ENCODE peak calls at places on chromosomes 4 and X, in ten cellular contexts. B is tibial nerve, K is pancreas, J is breast epithelium, V is IMR-90, T is colonic mucosa, I is left lung, N is upper lobe of right lung, E is esophagus muscularis mucosa, H is SK-N-SH. F is an unnamed sample.

GRCh38 chrX:85244411-85245210 is 820 bp downstream of the ZNF711 start:
- DNase-seq in B (no peak), K (peak; percentile 15), J (no peak), V (peak; percentile 7), T (peak; percentile 24), I (no peak), N (peak; percentile 46), E (no peak), H (peak; percentile 60), F (peak; percentile 54)

GRCh38 chr4:110978761-110979160 is 355.9 kb upstream of the PITX2 start:
- DNase-seq in B (no peak), K (no peak), J (no peak), V (no peak), T (no peak), I (no peak), N (no peak), E (no peak), H (no peak), F (no peak)

GRCh38 chr4:105988671-105989070 is 93.4 kb downstream of the NPNT start:
- DNase-seq in B (no peak), K (no peak), J (no peak), V (no peak), T (no peak), I (no peak), N (no peak), E (no peak), H (no peak), F (no peak)

GRCh38 chrX:32987139-32987538 is 224.2 kb downstream of the DMD start:
- DNase-seq in B (no peak), K (no peak), J (no peak), V (no peak), T (no peak), I (no peak), N (no peak), E (no peak), H (no peak), F (no peak)

GRCh38 chr4:125382995-125383394 is 68.2 kb downstream of the FAT4 start:
- DNase-seq in B (no peak), K (no peak), J (no peak), V (no peak), T (no peak), I (no peak), N (no peak), E (no peak), H (no peak), F (no peak)

GRCh38 chr4:48041535-48042137 is 25.1 kb downstream of the NIPAL1 start:
- DNase-seq in B (no peak), K (no peak), J (no peak), V (no peak), T (no peak), I (no peak), N (no peak), E (no peak), H (no peak), F (no peak)

GRCh38 chrX:30039768-30040167 is 175.6 kb upstream of the MAGEB2 start:
- DNase-seq in B (no peak), K (no peak), J (no peak), V (peak; percentile 54), T (no peak), I (no peak), N (no peak), E (no peak), H (no peak), F (no peak)

GRCh38 chr4:80006935-80007744 is 65.9 kb downstream of the ANTXR2 start:
- DNase-seq in B (no peak), K (no peak), J (no peak), V (peak; percentile 73), T (no peak), I (no peak), N (no peak), E (no peak), H (peak; percentile 9), F (peak; percentile 78)

GRCh38 chr4:31518796-31519250 is 798.7 kb downstream of the PCDH7 start:
- DNase-seq in B (no peak), K (no peak), J (no peak), V (peak; percentile 32), T (no peak), I (no peak), N (no peak), E (no peak), H (no peak), F (peak; percentile 70)

GRCh38 chr4:3059090-3059428 is 15.3 kb downstream of the HTT-AS start:
- DNase-seq in B (no peak), K (no peak), J (no peak), V (no peak), T (no peak), I (no peak), N (no peak), E (no peak), H (no peak), F (no peak)

GRCh38 chr4:7073526-7074390 is 5.9 kb upstream of the GRPEL1 start:
- DNase-seq in B (peak; percentile 35), K (no peak), J (no peak), V (peak; percentile 42), T (peak; percentile 47), I (no peak), N (no peak), E (no peak), H (peak; percentile 87), F (peak; percentile 78)

GRCh38 chr4:8818063-8818881 is 53.4 kb downstream of the HMX1 start:
- DNase-seq in B (no peak), K (peak; percentile 20), J (peak; percentile 17), V (no peak), T (peak; percentile 15), I (peak; percentile 20), N (peak; percentile 52), E (peak; percentile 75), H (peak; percentile 56), F (no peak)

GRCh38 chrX:71543316-71543715 is 10.4 kb downstream of the OGT start:
- DNase-seq in B (no peak), K (no peak), J (no peak), V (peak; percentile 83), T (no peak), I (no peak), N (no peak), E (no peak), H (no peak), F (peak; percentile 70)

GRCh38 chr4:54661156-54661555 is 3.4 kb downstream of the KIT start:
- DNase-seq in B (no peak), K (no peak), J (no peak), V (peak; percentile 39), T (no peak), I (no peak), N (no peak), E (no peak), H (no peak), F (peak; percentile 10)

GRCh38 chr4:1293981-1294380 is 4.3 kb downstream of the MAEA start:
- DNase-seq in B (no peak), K (peak; percentile 62), J (no peak), V (no peak), T (no peak), I (no peak), N (no peak), E (no peak), H (no peak), F (no peak)

DNA sequence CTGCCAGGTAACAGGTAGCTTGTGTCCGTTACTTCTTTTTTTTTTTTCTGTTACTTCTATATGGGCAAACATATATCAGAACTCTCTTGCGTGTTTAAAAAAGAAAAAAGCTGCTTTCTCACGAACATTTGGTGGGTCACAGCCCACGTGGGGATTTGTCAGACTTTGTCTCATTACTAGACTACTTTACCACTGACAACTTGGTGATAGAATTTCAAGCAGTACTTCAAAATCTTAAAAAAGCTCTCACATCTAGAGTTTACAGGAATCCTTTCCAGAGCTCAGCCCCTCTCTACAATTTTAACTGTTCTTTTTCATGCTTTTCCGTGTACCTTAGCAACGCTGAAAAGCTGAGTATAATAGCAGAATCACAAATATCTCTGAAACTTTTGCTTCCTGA is 50.1 kb downstream of the SMAD1 start:
- DNase-seq in B (no peak), K (no peak), J (no peak), V (no peak), T (no peak), I (no peak), N (no peak), E (no peak), H (no peak), F (no peak)
- H3K4me3 ChIP-seq in B (no peak overlapping the region), K (no peak overlapping the region), J (no peak overlapping the region), V (no peak overlapping the region), T (no peak overlapping the region), I (no peak overlapping the region), N (no peak overlapping the region), E (no peak overlapping the region), H (no peak overlapping the region), F (no peak overlapping the region)

DNA sequence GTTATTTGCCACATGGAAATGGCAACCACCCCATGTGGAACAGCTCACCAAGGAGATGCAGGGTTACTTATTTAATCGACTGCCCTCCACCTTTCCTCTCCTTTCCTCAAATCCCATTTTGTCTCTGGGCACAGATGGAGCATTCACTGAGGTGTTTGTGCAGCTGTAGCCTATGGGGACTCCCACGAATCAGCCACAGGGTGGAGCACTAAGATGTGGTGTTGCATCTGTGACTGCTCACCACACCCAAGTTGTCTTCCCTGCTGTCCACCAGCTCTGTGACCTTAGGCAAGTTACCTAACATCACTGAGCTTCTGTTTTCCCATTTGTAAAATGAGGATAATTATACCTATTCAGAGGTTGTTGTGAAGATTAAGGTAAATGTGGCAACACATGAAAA is 252.4 kb upstream of the CPEB2 start:
- DNase-seq in B (peak; percentile 9), K (no peak), J (no peak), V (no peak), T (peak; percentile 31), I (peak; percentile 33), N (peak; percentile 60), E (peak; percentile 77), H (peak; percentile 8), F (peak; percentile 55)
- H3K9me3 ChIP-seq in B (peaks cover 17% of the 10 kb centered on the region), K (no peaks in the 10 kb centered on the region), J (peaks cover 17% of the 10 kb centered on the region), V (peaks cover 5% of the 10 kb centered on the region), T (no peaks in the 10 kb centered on the region), I (no peaks in the 10 kb centered on the region), N (peaks cover 3% of the 10 kb centered on the region), E (peaks cover 6% of the 10 kb centered on the region), H (no peaks in the 10 kb centered on the region), F (peaks cover 27% of the 10 kb centered on the region)

DNA sequence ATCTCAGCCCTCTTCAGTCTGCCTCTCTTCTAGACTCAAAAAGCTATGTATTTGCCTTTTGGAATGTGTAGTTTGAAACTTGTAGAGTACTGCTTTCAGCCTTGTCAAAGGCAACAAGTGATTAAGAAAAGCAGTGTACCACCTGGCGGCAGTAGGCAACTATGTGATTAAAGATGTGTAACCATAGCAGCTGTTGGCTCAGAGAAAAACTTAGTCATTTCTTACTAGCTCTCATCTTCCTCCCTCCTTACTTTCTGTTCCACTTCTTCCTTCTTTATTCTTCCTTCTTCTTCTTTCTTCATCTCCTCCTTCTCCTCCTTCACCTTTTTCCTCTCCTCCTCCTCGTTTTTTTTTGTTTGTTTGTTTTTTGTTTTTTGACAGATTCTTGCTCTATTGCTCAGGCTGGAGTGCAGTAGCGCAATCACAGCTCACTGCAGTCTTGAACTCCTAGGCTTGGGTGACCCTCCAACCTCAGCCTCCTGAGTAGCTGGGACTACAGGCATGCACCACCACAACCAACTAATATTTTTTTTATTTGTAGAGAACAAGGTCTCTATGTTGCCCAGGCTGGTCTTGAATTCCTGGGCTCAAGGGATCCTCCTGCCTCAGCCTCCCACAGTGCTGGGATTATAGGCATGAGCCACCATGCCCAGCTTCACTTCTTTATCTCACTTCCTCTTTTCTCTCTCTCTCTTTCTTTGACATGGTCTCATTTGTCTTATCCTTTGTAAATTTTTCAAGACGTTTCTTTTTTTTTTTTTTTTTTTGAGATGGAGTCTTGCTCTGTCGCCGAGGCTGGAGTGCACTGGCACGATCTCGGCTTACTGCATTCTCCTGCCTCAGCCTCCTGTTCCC is 32.6 kb downstream of the ABHD18 start:
- DNase-seq in B (no peak), K (no peak), J (no peak), V (peak; percentile 63), T (no peak), I (no peak), N (no peak), E (no peak), H (no peak), F (no peak)
- TF ChIP-seq CTCF in B (no peak), K (no peak), J (no peak), V (peak; percentile 15), T (no peak), I (no peak), N (peak; percentile 17), E (peak; percentile 13), H (no peak), F (no peak)

GRCh38 chr4:159150380-159150779 is 47.5 kb downstream of the RAPGEF2 start:
- DNase-seq in B (no peak), K (no peak), J (no peak), V (no peak), T (no peak), I (no peak), N (no peak), E (no peak), H (no peak), F (no peak)
- H3K4me3 ChIP-seq in B (no peak overlapping the region), K (no peak overlapping the region), J (no peak overlapping the region), V (no peak overlapping the region), T (no peak overlapping the region), I (no peak overlapping the region), N (no peak overlapping the region), E (no peak overlapping the region), H (no peak overlapping the region), F (no peak overlapping the region)